ENCODE peak calls at places on chromosomes 13 and 19, in nine cellular contexts. Z is psoas muscle, X is heart left ventricle, I is lower lobe of right lung, D is adrenal gland, E is thoracic aorta, F is K562, L is Caco-2, Q is IMR-90. W is an unnamed sample.
A peak's percentile ranks its signal among the peaks of the same experiment; 100 is the strongest.

GRCh38 chr19:40147693-40148347 is 43.4 kb upstream of the MAP3K10 start:
- DNase-seq in Z (no peak), X (no peak), I (no peak), D (peak; percentile 57), E (no peak), F (no peak), L (no peak), Q (peak; percentile 77), W (no peak)

GRCh38 chr13:109494955-109495354 is 291.4 kb downstream of the IRS2 start:
- DNase-seq in Z (no peak), X (no peak), I (no peak), D (peak; percentile 59), E (no peak), F (no peak), L (no peak), Q (peak; percentile 52), W (no peak)

GRCh38 chr13:96181886-96182285 is 92.0 kb downstream of the HS6ST3 start:
- DNase-seq in Z (no peak), X (no peak), I (no peak), D (peak; percentile 36), E (no peak), F (no peak), L (no peak), Q (no peak), W (peak; percentile 29)

GRCh38 chr13:26132756-26133155 is 80.9 kb upstream of the SHISA2 start:
- DNase-seq in Z (no peak), X (no peak), I (no peak), D (no peak), E (no peak), F (no peak), L (peak; percentile 13), Q (peak; percentile 13), W (no peak)

GRCh38 chr19:3798137-3798536 is 12.0 kb upstream of the MATK start:
- DNase-seq in Z (no peak), X (no peak), I (no peak), D (no peak), E (no peak), F (no peak), L (no peak), Q (no peak), W (no peak)

GRCh38 chr13:23470706-23471610 is 37.5 kb upstream of the SACS start:
- DNase-seq in Z (no peak), X (no peak), I (no peak), D (no peak), E (no peak), F (no peak), L (no peak), Q (no peak), W (no peak)

GRCh38 chr19:48558018-48558684 is 6.2 kb downstream of the SULT2B1 start:
- DNase-seq in Z (peak; percentile 36), X (no peak), I (peak; percentile 71), D (peak; percentile 77), E (no peak), F (peak; percentile 44), L (peak; percentile 99), Q (peak; percentile 40), W (no peak)

GRCh38 chr13:25840931-25841330 is 210.9 kb downstream of the SHISA2 start:
- DNase-seq in Z (no peak), X (no peak), I (no peak), D (no peak), E (no peak), F (no peak), L (no peak), Q (no peak), W (no peak)

GRCh38 chr19:7698583-7698982 is 3.3 kb downstream of the FCER2 start:
- DNase-seq in Z (no peak), X (no peak), I (no peak), D (no peak), E (no peak), F (no peak), L (no peak), Q (no peak), W (no peak)

GRCh38 chr13:97319088-97319487 is 97.0 kb downstream of the MBNL2 start:
- DNase-seq in Z (peak; percentile 50), X (peak; percentile 29), I (no peak), D (peak; percentile 73), E (no peak), F (no peak), L (no peak), Q (peak; percentile 54), W (no peak)

GRCh38 chr13:78437781-78438180 is 165.6 kb downstream of the POU4F1 start:
- DNase-seq in Z (no peak), X (no peak), I (no peak), D (no peak), E (no peak), F (no peak), L (no peak), Q (no peak), W (no peak)

GRCh38 chr19:49073514-49074378 is 1.2 kb upstream of the KCNA7 start:
- DNase-seq in Z (peak; percentile 74), X (no peak), I (no peak), D (no peak), E (no peak), F (peak; percentile 79), L (peak; percentile 59), Q (no peak), W (no peak)

GRCh38 chr19:658916-659839 is 3.8 kb downstream of the RNF126 start:
- DNase-seq in Z (peak; percentile 69), X (peak; percentile 70), I (no peak), D (no peak), E (no peak), F (peak; percentile 53), L (no peak), Q (no peak), W (no peak)

GRCh38 chr13:75376792-75377402 is 105.1 kb downstream of the TBC1D4 start:
- DNase-seq in Z (no peak), X (no peak), I (no peak), D (no peak), E (no peak), F (no peak), L (no peak), Q (no peak), W (no peak)
- H3K4me1 ChIP-seq in Z (peaks cover 62% of the 10 kb centered on the region), X (peaks cover 9% of the 10 kb centered on the region), I (peaks cover 14% of the 10 kb centered on the region), D (peaks cover 38% of the 10 kb centered on the region), E (no peaks in the 10 kb centered on the region), F (no peaks in the 10 kb centered on the region), L (peaks cover 78% of the 10 kb centered on the region), Q (no peaks in the 10 kb centered on the region), W (no peaks in the 10 kb centered on the region)

GRCh38 chr13:38685974-38686571 is 804 bp upstream of the FREM2 start:
- DNase-seq in Z (no peak), X (no peak), I (no peak), D (no peak), E (no peak), F (no peak), L (peak; percentile 79), Q (no peak), W (no peak)
- H3K4me3 ChIP-seq in Z (peak overlapping the region; percentile 89), X (peak overlapping the region; percentile 42), I (peak overlapping the region; percentile 56), D (no peak overlapping the region), E (peak overlapping the region; percentile 60), F (no peak overlapping the region), L (peak overlapping the region; percentile 82), Q (no peak overlapping the region), W (peak overlapping the region; percentile 18)

GRCh38 chr19:44741841-44742352 is 6.6 kb upstream of the BCL3 start:
- DNase-seq in Z (peak; percentile 98), X (peak; percentile 97), I (peak; percentile 96), D (peak; percentile 100), E (peak; percentile 96), F (peak; percentile 62), L (peak; percentile 82), Q (peak; percentile 100), W (peak; percentile 99)

GRCh38 chr19:44738603-44739585 is 9.6 kb upstream of the BCL3 start:
- DNase-seq in Z (no peak), X (no peak), I (no peak), D (peak; percentile 45), E (no peak), F (peak; percentile 6), L (no peak), Q (no peak), W (no peak)

GRCh38 chr19:44741258-44741731 is 7.2 kb upstream of the BCL3 start:
- DNase-seq in Z (no peak), X (no peak), I (no peak), D (peak; percentile 75), E (no peak), F (no peak), L (no peak), Q (no peak), W (no peak)

GRCh38 chr19:44738161-44738535 is 10.4 kb upstream of the BCL3 start:
- DNase-seq in Z (no peak), X (no peak), I (no peak), D (no peak), E (no peak), F (no peak), L (no peak), Q (no peak), W (no peak)

DNA sequence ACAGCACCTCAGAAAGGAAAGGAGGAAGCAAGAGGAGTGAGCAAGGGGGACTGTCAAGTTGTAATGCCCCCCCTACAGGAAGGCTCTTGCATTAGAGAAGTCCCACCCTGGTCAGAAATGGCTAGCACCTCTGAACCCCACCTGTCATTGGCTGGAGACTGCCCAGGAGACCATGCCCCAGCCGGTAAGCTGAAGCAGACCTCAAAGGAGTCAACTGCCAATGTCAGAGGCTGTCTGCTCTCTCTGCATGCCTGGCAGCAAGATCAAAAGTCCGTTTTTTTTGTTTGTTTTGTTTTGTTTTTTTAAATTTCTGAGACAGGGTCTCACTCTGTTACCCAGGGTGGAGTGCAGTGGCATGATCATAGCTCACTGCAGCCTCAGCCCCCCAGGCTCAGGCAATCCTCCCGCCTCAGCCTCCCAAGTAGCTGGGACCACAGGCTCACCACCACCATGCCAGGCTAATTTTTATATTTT is 8.1 kb upstream of the BCL3 start:
- DNase-seq in Z (no peak), X (no peak), I (no peak), D (no peak), E (no peak), F (peak; percentile 54), L (no peak), Q (no peak), W (no peak)
- TF ChIP-seq CTCF in Z (no peak), X (no peak), I (no peak), D (no peak), E (no peak), F (no peak), L (no peak), Q (peak; percentile 16), W (no peak)

DNA sequence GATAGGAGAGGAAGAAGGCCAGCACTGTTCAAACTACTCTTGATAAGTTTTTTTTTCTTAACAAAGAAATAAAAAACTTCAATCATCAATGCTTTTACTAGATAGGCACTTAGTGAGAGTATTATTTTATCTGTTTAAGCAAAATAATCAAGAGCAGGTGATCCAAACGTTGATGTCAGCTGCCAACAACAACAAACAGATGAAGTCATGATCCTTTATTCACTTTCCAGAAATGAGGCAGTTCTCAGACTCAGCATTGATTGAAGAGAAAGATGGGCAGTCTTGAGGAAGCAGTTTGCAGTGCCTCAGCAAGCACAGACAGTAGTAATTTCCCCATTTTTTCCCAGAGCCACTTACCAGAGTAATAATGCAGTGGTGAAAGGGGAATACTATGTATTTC is 38.4 kb upstream of the CSNK1A1L start:
- DNase-seq in Z (no peak), X (no peak), I (no peak), D (no peak), E (no peak), F (no peak), L (no peak), Q (peak; percentile 82), W (no peak)
- H3K4me1 ChIP-seq in Z (no peaks in the 10 kb centered on the region), X (no peaks in the 10 kb centered on the region), I (no peaks in the 10 kb centered on the region), D (no peaks in the 10 kb centered on the region), E (no peaks in the 10 kb centered on the region), F (no peaks in the 10 kb centered on the region), L (no peaks in the 10 kb centered on the region), Q (peaks cover 5% of the 10 kb centered on the region), W (no peaks in the 10 kb centered on the region)

W was measured in uterus.